ENCODE peak calls at places on chromosomes 6 and 20, in nine cellular contexts. One of them, this sample, is unnamed.

GRCh38 chr20:38764563-38765355 is 16.5 kb downstream of the ACTR5 start:
- DNase-seq in foreskin fibroblast: peak
- DNase-seq in psoas muscle: no peak
- DNase-seq in esophagus squamous epithelium: no peak
- DNase-seq in A549: peak
- DNase-seq in HFF-Myc: peak
- DNase-seq in gastrocnemius medialis: peak
- DNase-seq in choroid plexus epithelial cell: peak
- DNase-seq in cardiac muscle cell: no peak
- DNase-seq in this sample: peak

GRCh38 chr6:32151885-32152311 is at the start of gene PRRT1:
- DNase-seq in foreskin fibroblast: peak
- DNase-seq in psoas muscle: no peak
- DNase-seq in esophagus squamous epithelium: no peak
- DNase-seq in A549: no peak
- DNase-seq in HFF-Myc: no peak
- DNase-seq in gastrocnemius medialis: no peak
- DNase-seq in choroid plexus epithelial cell: no peak
- DNase-seq in cardiac muscle cell: no peak
- DNase-seq in this sample: no peak

GRCh38 chr6:7073810-7074525 is 33.8 kb upstream of the RREB1 start:
- DNase-seq in foreskin fibroblast: no peak
- DNase-seq in psoas muscle: peak
- DNase-seq in esophagus squamous epithelium: no peak
- DNase-seq in A549: no peak
- DNase-seq in HFF-Myc: no peak
- DNase-seq in gastrocnemius medialis: peak
- DNase-seq in choroid plexus epithelial cell: no peak
- DNase-seq in cardiac muscle cell: no peak
- DNase-seq in this sample: no peak

GRCh38 chr6:41885930-41886329 is 9.2 kb downstream of the USP49 start:
- DNase-seq in foreskin fibroblast: no peak
- DNase-seq in psoas muscle: no peak
- DNase-seq in esophagus squamous epithelium: no peak
- DNase-seq in A549: no peak
- DNase-seq in HFF-Myc: no peak
- DNase-seq in gastrocnemius medialis: no peak
- DNase-seq in choroid plexus epithelial cell: no peak
- DNase-seq in cardiac muscle cell: no peak
- DNase-seq in this sample: no peak

GRCh38 chr6:133608620-133609019 is 280.3 kb upstream of the TCF21 start:
- DNase-seq in foreskin fibroblast: no peak
- DNase-seq in psoas muscle: no peak
- DNase-seq in esophagus squamous epithelium: no peak
- DNase-seq in A549: no peak
- DNase-seq in HFF-Myc: no peak
- DNase-seq in gastrocnemius medialis: no peak
- DNase-seq in choroid plexus epithelial cell: no peak
- DNase-seq in cardiac muscle cell: no peak
- DNase-seq in this sample: no peak

GRCh38 chr6:96234476-96234875 is 218.7 kb downstream of the FUT9 start:
- DNase-seq in foreskin fibroblast: no peak
- DNase-seq in psoas muscle: no peak
- DNase-seq in esophagus squamous epithelium: no peak
- DNase-seq in A549: no peak
- DNase-seq in HFF-Myc: no peak
- DNase-seq in gastrocnemius medialis: no peak
- DNase-seq in choroid plexus epithelial cell: no peak
- DNase-seq in cardiac muscle cell: no peak
- DNase-seq in this sample: no peak

GRCh38 chr20:37852666-37853065 is 50.3 kb upstream of the VSTM2L start:
- DNase-seq in foreskin fibroblast: no peak
- DNase-seq in psoas muscle: no peak
- DNase-seq in esophagus squamous epithelium: no peak
- DNase-seq in A549: no peak
- DNase-seq in HFF-Myc: no peak
- DNase-seq in gastrocnemius medialis: no peak
- DNase-seq in choroid plexus epithelial cell: no peak
- DNase-seq in cardiac muscle cell: no peak
- DNase-seq in this sample: no peak

GRCh38 chr6:167576050-167576741 is 250.5 kb upstream of the AFDN start:
- DNase-seq in foreskin fibroblast: no peak
- DNase-seq in psoas muscle: no peak
- DNase-seq in esophagus squamous epithelium: no peak
- DNase-seq in A549: no peak
- DNase-seq in HFF-Myc: no peak
- DNase-seq in gastrocnemius medialis: no peak
- DNase-seq in choroid plexus epithelial cell: no peak
- DNase-seq in cardiac muscle cell: no peak
- DNase-seq in this sample: no peak

GRCh38 chr20:46568570-46569129 is 18.2 kb upstream of the OCSTAMP start:
- DNase-seq in foreskin fibroblast: peak
- DNase-seq in psoas muscle: peak
- DNase-seq in esophagus squamous epithelium: no peak
- DNase-seq in A549: no peak
- DNase-seq in HFF-Myc: peak
- DNase-seq in gastrocnemius medialis: peak
- DNase-seq in choroid plexus epithelial cell: peak
- DNase-seq in cardiac muscle cell: peak
- DNase-seq in this sample: peak

GRCh38 chr6:51432481-51432880 is 613.8 kb downstream of the TFAP2B start:
- DNase-seq in foreskin fibroblast: no peak
- DNase-seq in psoas muscle: no peak
- DNase-seq in esophagus squamous epithelium: no peak
- DNase-seq in A549: no peak
- DNase-seq in HFF-Myc: no peak
- DNase-seq in gastrocnemius medialis: no peak
- DNase-seq in choroid plexus epithelial cell: no peak
- DNase-seq in cardiac muscle cell: no peak
- DNase-seq in this sample: no peak

GRCh38 chr6:114343782-114344144 is 940 bp upstream of the HS3ST5 start:
- DNase-seq in foreskin fibroblast: no peak
- DNase-seq in psoas muscle: no peak
- DNase-seq in esophagus squamous epithelium: no peak
- DNase-seq in A549: no peak
- DNase-seq in HFF-Myc: no peak
- DNase-seq in gastrocnemius medialis: no peak
- DNase-seq in choroid plexus epithelial cell: no peak
- DNase-seq in cardiac muscle cell: no peak
- DNase-seq in this sample: no peak

GRCh38 chr6:114342086-114342825 is 567 bp downstream of the HS3ST5 start:
- DNase-seq in foreskin fibroblast: peak
- DNase-seq in psoas muscle: peak
- DNase-seq in esophagus squamous epithelium: no peak
- DNase-seq in A549: peak
- DNase-seq in HFF-Myc: no peak
- DNase-seq in gastrocnemius medialis: no peak
- DNase-seq in choroid plexus epithelial cell: no peak
- DNase-seq in cardiac muscle cell: peak
- DNase-seq in this sample: no peak

GRCh38 chr6:114344971-114345274 is 2.1 kb upstream of the HS3ST5 start:
- DNase-seq in foreskin fibroblast: peak
- DNase-seq in psoas muscle: no peak
- DNase-seq in esophagus squamous epithelium: no peak
- DNase-seq in A549: no peak
- DNase-seq in HFF-Myc: no peak
- DNase-seq in gastrocnemius medialis: no peak
- DNase-seq in choroid plexus epithelial cell: no peak
- DNase-seq in cardiac muscle cell: no peak
- DNase-seq in this sample: no peak

GRCh38 chr6:114344216-114344970 is 1.6 kb upstream of the HS3ST5 start:
- DNase-seq in foreskin fibroblast: peak
- DNase-seq in psoas muscle: no peak
- DNase-seq in esophagus squamous epithelium: no peak
- DNase-seq in A549: no peak
- DNase-seq in HFF-Myc: no peak
- DNase-seq in gastrocnemius medialis: no peak
- DNase-seq in choroid plexus epithelial cell: no peak
- DNase-seq in cardiac muscle cell: no peak
- DNase-seq in this sample: no peak

DNA sequence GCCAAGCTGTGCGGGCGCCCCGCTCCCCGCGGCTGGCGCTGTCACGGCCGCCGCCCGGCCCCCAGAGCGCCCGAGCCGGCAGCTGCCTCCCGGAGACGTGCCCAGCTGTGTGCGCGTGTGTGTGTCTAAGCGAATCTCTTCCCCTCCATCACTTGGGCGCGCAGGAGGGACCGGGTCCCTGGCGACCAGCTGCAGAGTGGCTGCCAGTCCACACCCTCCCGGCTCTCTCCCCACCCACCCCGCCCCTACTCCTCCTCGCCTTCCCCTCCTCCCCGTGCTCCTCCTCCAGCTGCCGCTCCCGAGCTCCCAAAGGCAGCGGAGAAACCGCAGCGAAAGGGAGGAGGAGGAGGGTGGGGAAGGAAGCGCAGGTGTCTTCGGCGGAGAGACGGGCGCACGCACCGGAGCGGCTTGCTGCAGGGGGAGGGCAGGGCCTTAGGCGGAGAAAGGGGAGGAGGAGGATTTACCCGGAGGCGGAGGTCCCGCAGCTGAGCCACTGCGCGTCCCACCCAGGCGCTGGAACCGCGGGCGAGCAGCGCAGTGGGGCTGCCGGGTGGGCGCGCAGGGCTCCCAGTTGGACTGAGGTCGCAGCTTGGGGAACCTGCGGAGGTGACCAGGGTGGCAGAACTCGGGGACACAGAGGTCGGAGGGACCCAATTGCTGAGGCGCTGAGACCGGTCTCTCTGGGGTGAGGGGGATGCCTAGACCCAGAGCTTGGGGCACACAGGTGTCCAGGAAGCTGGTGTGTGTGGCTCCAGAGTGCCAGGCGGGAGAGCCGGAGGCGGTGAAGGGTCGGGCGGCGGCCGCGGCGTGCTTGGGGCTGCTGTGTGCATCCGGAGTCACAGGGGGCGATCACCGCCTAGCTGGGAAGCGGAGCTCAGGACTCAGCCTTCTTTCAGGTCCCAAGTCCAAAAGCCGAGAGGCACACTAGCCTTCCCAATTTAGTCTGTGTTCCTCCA is at the start of gene HS3ST5:
- DNase-seq in foreskin fibroblast: peak
- DNase-seq in psoas muscle: peak
- DNase-seq in esophagus squamous epithelium: no peak
- DNase-seq in A549: peak
- DNase-seq in HFF-Myc: no peak
- DNase-seq in gastrocnemius medialis: no peak
- DNase-seq in choroid plexus epithelial cell: no peak
- DNase-seq in cardiac muscle cell: peak
- DNase-seq in this sample: no peak
- TF ChIP-seq CTCF in foreskin fibroblast: no peak
- TF ChIP-seq CTCF in psoas muscle: peak
- TF ChIP-seq CTCF in esophagus squamous epithelium: no peak
- TF ChIP-seq CTCF in A549: peak
- TF ChIP-seq CTCF in HFF-Myc: peak
- TF ChIP-seq CTCF in gastrocnemius medialis: no peak
- TF ChIP-seq CTCF in choroid plexus epithelial cell: peak
- TF ChIP-seq CTCF in cardiac muscle cell: peak
- TF ChIP-seq CTCF in this sample: no peak

DNA sequence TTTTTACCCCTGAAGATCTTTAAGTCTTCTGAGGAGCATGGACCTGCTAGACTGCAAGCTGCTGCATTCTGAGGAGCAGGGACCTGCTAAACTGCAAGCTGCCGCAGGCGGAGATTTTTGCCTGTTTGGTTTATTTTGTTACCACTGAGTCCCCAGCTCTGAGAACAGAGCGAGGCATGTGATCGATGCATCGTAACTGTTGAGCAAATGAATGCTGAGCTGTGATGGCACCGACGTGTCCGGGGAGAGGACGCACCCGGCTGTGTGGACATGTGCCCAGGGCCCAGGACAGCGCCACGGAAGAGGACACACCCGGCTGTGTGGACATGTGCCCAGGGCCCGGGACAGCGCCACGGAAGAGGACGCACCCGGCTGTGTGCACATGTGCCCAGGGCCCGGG is 24.2 kb downstream of the DNAJC5 start:
- DNase-seq in foreskin fibroblast: no peak
- DNase-seq in psoas muscle: no peak
- DNase-seq in esophagus squamous epithelium: no peak
- DNase-seq in A549: no peak
- DNase-seq in HFF-Myc: no peak
- DNase-seq in gastrocnemius medialis: no peak
- DNase-seq in choroid plexus epithelial cell: no peak
- DNase-seq in cardiac muscle cell: no peak
- DNase-seq in this sample: no peak
- H3K4me3 ChIP-seq in foreskin fibroblast: no peak
- H3K4me3 ChIP-seq in psoas muscle: no peak
- H3K4me3 ChIP-seq in esophagus squamous epithelium: no peak
- H3K4me3 ChIP-seq in A549: no peak
- H3K4me3 ChIP-seq in HFF-Myc: no peak
- H3K4me3 ChIP-seq in gastrocnemius medialis: no peak
- H3K4me3 ChIP-seq in choroid plexus epithelial cell: no peak
- H3K4me3 ChIP-seq in cardiac muscle cell: no peak
- H3K4me3 ChIP-seq in this sample: no peak

GRCh38 chr20:16245879-16246278 is 327.4 kb downstream of the KIF16B start:
- DNase-seq in foreskin fibroblast: no peak
- DNase-seq in psoas muscle: no peak
- DNase-seq in esophagus squamous epithelium: no peak
- DNase-seq in A549: no peak
- DNase-seq in HFF-Myc: no peak
- DNase-seq in gastrocnemius medialis: no peak
- DNase-seq in choroid plexus epithelial cell: no peak
- DNase-seq in cardiac muscle cell: no peak
- DNase-seq in this sample: no peak

GRCh38 chr20:16240355-16240754 is 332.9 kb downstream of the KIF16B start:
- DNase-seq in foreskin fibroblast: no peak
- DNase-seq in psoas muscle: no peak
- DNase-seq in esophagus squamous epithelium: no peak
- DNase-seq in A549: no peak
- DNase-seq in HFF-Myc: no peak
- DNase-seq in gastrocnemius medialis: no peak
- DNase-seq in choroid plexus epithelial cell: no peak
- DNase-seq in cardiac muscle cell: no peak
- DNase-seq in this sample: no peak

GRCh38 chr20:16243470-16243869 is 329.8 kb downstream of the KIF16B start:
- DNase-seq in foreskin fibroblast: no peak
- DNase-seq in psoas muscle: no peak
- DNase-seq in esophagus squamous epithelium: no peak
- DNase-seq in A549: no peak
- DNase-seq in HFF-Myc: no peak
- DNase-seq in gastrocnemius medialis: no peak
- DNase-seq in choroid plexus epithelial cell: no peak
- DNase-seq in cardiac muscle cell: no peak
- DNase-seq in this sample: no peak

GRCh38 chr20:16246870-16247269 is 326.4 kb downstream of the KIF16B start:
- DNase-seq in foreskin fibroblast: no peak
- DNase-seq in psoas muscle: no peak
- DNase-seq in esophagus squamous epithelium: no peak
- DNase-seq in A549: no peak
- DNase-seq in HFF-Myc: no peak
- DNase-seq in gastrocnemius medialis: no peak
- DNase-seq in choroid plexus epithelial cell: no peak
- DNase-seq in cardiac muscle cell: no peak
- DNase-seq in this sample: no peak

GRCh38 chr20:16241911-16242310 is 331.3 kb downstream of the KIF16B start:
- DNase-seq in foreskin fibroblast: no peak
- DNase-seq in psoas muscle: no peak
- DNase-seq in esophagus squamous epithelium: no peak
- DNase-seq in A549: peak
- DNase-seq in HFF-Myc: no peak
- DNase-seq in gastrocnemius medialis: no peak
- DNase-seq in choroid plexus epithelial cell: peak
- DNase-seq in cardiac muscle cell: peak
- DNase-seq in this sample: no peak
- TF ChIP-seq CTCF in foreskin fibroblast: no peak
- TF ChIP-seq CTCF in psoas muscle: no peak
- TF ChIP-seq CTCF in esophagus squamous epithelium: no peak
- TF ChIP-seq CTCF in A549: no peak
- TF ChIP-seq CTCF in HFF-Myc: no peak
- TF ChIP-seq CTCF in gastrocnemius medialis: no peak
- TF ChIP-seq CTCF in choroid plexus epithelial cell: peak
- TF ChIP-seq CTCF in cardiac muscle cell: no peak
- TF ChIP-seq CTCF in this sample: no peak

GRCh38 chr6:166253277-166254229 is 54.6 kb downstream of the PRR18 start:
- DNase-seq in foreskin fibroblast: no peak
- DNase-seq in psoas muscle: peak
- DNase-seq in esophagus squamous epithelium: no peak
- DNase-seq in A549: no peak
- DNase-seq in HFF-Myc: no peak
- DNase-seq in gastrocnemius medialis: no peak
- DNase-seq in choroid plexus epithelial cell: peak
- DNase-seq in cardiac muscle cell: peak
- DNase-seq in this sample: no peak
- H3K4me3 ChIP-seq in foreskin fibroblast: no peak
- H3K4me3 ChIP-seq in psoas muscle: peak
- H3K4me3 ChIP-seq in esophagus squamous epithelium: peak
- H3K4me3 ChIP-seq in A549: peak
- H3K4me3 ChIP-seq in HFF-Myc: no peak
- H3K4me3 ChIP-seq in gastrocnemius medialis: peak
- H3K4me3 ChIP-seq in choroid plexus epithelial cell: peak
- H3K4me3 ChIP-seq in cardiac muscle cell: peak
- H3K4me3 ChIP-seq in this sample: peak